ENCODE peak calls at places on chromosomes 11 and 22, in six cellular contexts. One of them, this sample, is unnamed.
A peak's percentile ranks its signal among the peaks of the same experiment; 100 is the strongest.

GRCh38 chr11:62788991-62789390 is 1.8 kb downstream of the TMEM179B start:
- DNase-seq in CD8-positive, alpha-beta T cell: no peak
- DNase-seq in fibroblast of the aortic adventitia: no peak
- DNase-seq in mucosa of descending colon: peak; percentile 28
- DNase-seq in upper lobe of right lung: no peak
- DNase-seq in cardiac fibroblast: no peak
- DNase-seq in this sample: no peak

GRCh38 chr11:134725939-134726639 is 314.0 kb upstream of the B3GAT1 start:
- DNase-seq in CD8-positive, alpha-beta T cell: no peak
- DNase-seq in fibroblast of the aortic adventitia: no peak
- DNase-seq in mucosa of descending colon: no peak
- DNase-seq in upper lobe of right lung: no peak
- DNase-seq in cardiac fibroblast: no peak
- DNase-seq in this sample: no peak

GRCh38 chr11:33912405-33913361 is 20.8 kb upstream of the LMO2 start:
- DNase-seq in CD8-positive, alpha-beta T cell: no peak
- DNase-seq in fibroblast of the aortic adventitia: peak; percentile 91
- DNase-seq in mucosa of descending colon: no peak
- DNase-seq in upper lobe of right lung: no peak
- DNase-seq in cardiac fibroblast: peak; percentile 75
- DNase-seq in this sample: peak; percentile 79

GRCh38 chr11:75311858-75312288 is 39.6 kb downstream of the ARRB1 start:
- DNase-seq in CD8-positive, alpha-beta T cell: no peak
- DNase-seq in fibroblast of the aortic adventitia: peak; percentile 80
- DNase-seq in mucosa of descending colon: peak; percentile 86
- DNase-seq in upper lobe of right lung: peak; percentile 73
- DNase-seq in cardiac fibroblast: peak; percentile 85
- DNase-seq in this sample: no peak

GRCh38 chr11:95768521-95768920 is 21.1 kb downstream of the FAM76B start:
- DNase-seq in CD8-positive, alpha-beta T cell: no peak
- DNase-seq in fibroblast of the aortic adventitia: peak; percentile 9
- DNase-seq in mucosa of descending colon: no peak
- DNase-seq in upper lobe of right lung: no peak
- DNase-seq in cardiac fibroblast: no peak
- DNase-seq in this sample: no peak

GRCh38 chr11:91085985-91086384 is 863.1 kb upstream of the CHORDC1 start:
- DNase-seq in CD8-positive, alpha-beta T cell: no peak
- DNase-seq in fibroblast of the aortic adventitia: no peak
- DNase-seq in mucosa of descending colon: no peak
- DNase-seq in upper lobe of right lung: no peak
- DNase-seq in cardiac fibroblast: no peak
- DNase-seq in this sample: no peak

GRCh38 chr11:1827931-1828330 is 6.9 kb upstream of the SYT8 start:
- DNase-seq in CD8-positive, alpha-beta T cell: no peak
- DNase-seq in fibroblast of the aortic adventitia: no peak
- DNase-seq in mucosa of descending colon: no peak
- DNase-seq in upper lobe of right lung: no peak
- DNase-seq in cardiac fibroblast: no peak
- DNase-seq in this sample: no peak

GRCh38 chr11:61045271-61045670 is 57.0 kb upstream of the CD5 start:
- DNase-seq in CD8-positive, alpha-beta T cell: no peak
- DNase-seq in fibroblast of the aortic adventitia: no peak
- DNase-seq in mucosa of descending colon: no peak
- DNase-seq in upper lobe of right lung: no peak
- DNase-seq in cardiac fibroblast: no peak
- DNase-seq in this sample: no peak

GRCh38 chr11:45185228-45185729 is 38.8 kb downstream of the PRDM11 start:
- DNase-seq in CD8-positive, alpha-beta T cell: no peak
- DNase-seq in fibroblast of the aortic adventitia: peak; percentile 17
- DNase-seq in mucosa of descending colon: no peak
- DNase-seq in upper lobe of right lung: no peak
- DNase-seq in cardiac fibroblast: no peak
- DNase-seq in this sample: no peak

GRCh38 chr22:46619240-46619829 is 851 bp upstream of the GRAMD4 start:
- DNase-seq in CD8-positive, alpha-beta T cell: no peak
- DNase-seq in fibroblast of the aortic adventitia: no peak
- DNase-seq in mucosa of descending colon: no peak
- DNase-seq in upper lobe of right lung: no peak
- DNase-seq in cardiac fibroblast: no peak
- DNase-seq in this sample: no peak

GRCh38 chr22:46618667-46619066 is 1.5 kb upstream of the GRAMD4 start:
- DNase-seq in CD8-positive, alpha-beta T cell: no peak
- DNase-seq in fibroblast of the aortic adventitia: no peak
- DNase-seq in mucosa of descending colon: no peak
- DNase-seq in upper lobe of right lung: peak; percentile 84
- DNase-seq in cardiac fibroblast: no peak
- DNase-seq in this sample: no peak

GRCh38 chr22:46622081-46622521 is 1.9 kb downstream of the GRAMD4 start:
- DNase-seq in CD8-positive, alpha-beta T cell: no peak
- DNase-seq in fibroblast of the aortic adventitia: no peak
- DNase-seq in mucosa of descending colon: peak; percentile 63
- DNase-seq in upper lobe of right lung: no peak
- DNase-seq in cardiac fibroblast: no peak
- DNase-seq in this sample: no peak

GRCh38 chr22:46619830-46620501 is at the start of gene GRAMD4:
- DNase-seq in CD8-positive, alpha-beta T cell: no peak
- DNase-seq in fibroblast of the aortic adventitia: no peak
- DNase-seq in mucosa of descending colon: peak; percentile 57
- DNase-seq in upper lobe of right lung: no peak
- DNase-seq in cardiac fibroblast: no peak
- DNase-seq in this sample: no peak

GRCh38 chr22:46620588-46621242 is 529 bp downstream of the GRAMD4 start:
- DNase-seq in CD8-positive, alpha-beta T cell: no peak
- DNase-seq in fibroblast of the aortic adventitia: no peak
- DNase-seq in mucosa of descending colon: peak; percentile 50
- DNase-seq in upper lobe of right lung: no peak
- DNase-seq in cardiac fibroblast: no peak
- DNase-seq in this sample: no peak
- H3K4me3 ChIP-seq in CD8-positive, alpha-beta T cell: no peak overlapping the region
- H3K4me3 ChIP-seq in fibroblast of the aortic adventitia: no peak overlapping the region
- H3K4me3 ChIP-seq in mucosa of descending colon: no peak overlapping the region
- H3K4me3 ChIP-seq in upper lobe of right lung: no peak overlapping the region
- H3K4me3 ChIP-seq in cardiac fibroblast: no peak overlapping the region
- H3K4me3 ChIP-seq in this sample: no peak overlapping the region

GRCh38 chr22:39087881-39088687 is 9.0 kb upstream of the APOBEC3H start:
- DNase-seq in CD8-positive, alpha-beta T cell: no peak
- DNase-seq in fibroblast of the aortic adventitia: no peak
- DNase-seq in mucosa of descending colon: peak; percentile 41
- DNase-seq in upper lobe of right lung: no peak
- DNase-seq in cardiac fibroblast: no peak
- DNase-seq in this sample: no peak

GRCh38 chr22:39087098-39087497 is 9.9 kb upstream of the APOBEC3H start:
- DNase-seq in CD8-positive, alpha-beta T cell: no peak
- DNase-seq in fibroblast of the aortic adventitia: no peak
- DNase-seq in mucosa of descending colon: peak; percentile 30
- DNase-seq in upper lobe of right lung: no peak
- DNase-seq in cardiac fibroblast: no peak
- DNase-seq in this sample: no peak

GRCh38 chr22:39081557-39081956 is 4.5 kb downstream of the APOBEC3G start:
- DNase-seq in CD8-positive, alpha-beta T cell: no peak
- DNase-seq in fibroblast of the aortic adventitia: no peak
- DNase-seq in mucosa of descending colon: no peak
- DNase-seq in upper lobe of right lung: no peak
- DNase-seq in cardiac fibroblast: no peak
- DNase-seq in this sample: no peak

GRCh38 chr22:39083212-39084165 is 6.4 kb downstream of the APOBEC3G start:
- DNase-seq in CD8-positive, alpha-beta T cell: no peak
- DNase-seq in fibroblast of the aortic adventitia: no peak
- DNase-seq in mucosa of descending colon: peak; percentile 29
- DNase-seq in upper lobe of right lung: no peak
- DNase-seq in cardiac fibroblast: no peak
- DNase-seq in this sample: no peak

DNA sequence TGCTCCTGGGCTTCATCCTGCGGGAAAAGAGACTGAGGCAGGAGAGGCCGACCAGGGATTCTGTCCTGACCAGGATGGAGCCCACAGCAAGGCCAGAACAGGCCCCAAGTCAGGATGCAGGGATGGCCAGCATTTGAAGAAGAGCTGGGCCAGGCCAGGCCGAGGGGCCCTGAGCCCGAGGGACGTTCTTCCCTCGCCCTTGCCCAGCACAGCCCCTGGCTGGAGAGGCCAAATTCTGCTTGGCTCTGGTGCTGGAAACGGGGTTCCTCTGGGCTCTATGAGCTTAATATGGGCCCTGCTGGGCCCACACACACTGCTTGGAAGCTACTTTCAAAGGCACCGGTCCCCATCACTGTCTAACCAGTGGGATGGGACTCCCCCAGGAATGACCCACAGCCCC is 7.6 kb downstream of the APOBEC3G start:
- DNase-seq in CD8-positive, alpha-beta T cell: no peak
- DNase-seq in fibroblast of the aortic adventitia: no peak
- DNase-seq in mucosa of descending colon: peak; percentile 25
- DNase-seq in upper lobe of right lung: no peak
- DNase-seq in cardiac fibroblast: no peak
- DNase-seq in this sample: no peak
- TF ChIP-seq CTCF in CD8-positive, alpha-beta T cell: no peak
- TF ChIP-seq CTCF in fibroblast of the aortic adventitia: no peak
- TF ChIP-seq CTCF in mucosa of descending colon: no peak
- TF ChIP-seq CTCF in upper lobe of right lung: no peak
- TF ChIP-seq CTCF in cardiac fibroblast: no peak
- TF ChIP-seq CTCF in this sample: no peak

GRCh38 chr22:36333632-36334031 is 54.1 kb downstream of the MYH9 start:
- DNase-seq in CD8-positive, alpha-beta T cell: no peak
- DNase-seq in fibroblast of the aortic adventitia: no peak
- DNase-seq in mucosa of descending colon: no peak
- DNase-seq in upper lobe of right lung: no peak
- DNase-seq in cardiac fibroblast: no peak
- DNase-seq in this sample: no peak
- H3K4me3 ChIP-seq in CD8-positive, alpha-beta T cell: peak overlapping the region; percentile 39
- H3K4me3 ChIP-seq in fibroblast of the aortic adventitia: no peak overlapping the region
- H3K4me3 ChIP-seq in mucosa of descending colon: no peak overlapping the region
- H3K4me3 ChIP-seq in upper lobe of right lung: no peak overlapping the region
- H3K4me3 ChIP-seq in cardiac fibroblast: no peak overlapping the region
- H3K4me3 ChIP-seq in this sample: no peak overlapping the region

DNA sequence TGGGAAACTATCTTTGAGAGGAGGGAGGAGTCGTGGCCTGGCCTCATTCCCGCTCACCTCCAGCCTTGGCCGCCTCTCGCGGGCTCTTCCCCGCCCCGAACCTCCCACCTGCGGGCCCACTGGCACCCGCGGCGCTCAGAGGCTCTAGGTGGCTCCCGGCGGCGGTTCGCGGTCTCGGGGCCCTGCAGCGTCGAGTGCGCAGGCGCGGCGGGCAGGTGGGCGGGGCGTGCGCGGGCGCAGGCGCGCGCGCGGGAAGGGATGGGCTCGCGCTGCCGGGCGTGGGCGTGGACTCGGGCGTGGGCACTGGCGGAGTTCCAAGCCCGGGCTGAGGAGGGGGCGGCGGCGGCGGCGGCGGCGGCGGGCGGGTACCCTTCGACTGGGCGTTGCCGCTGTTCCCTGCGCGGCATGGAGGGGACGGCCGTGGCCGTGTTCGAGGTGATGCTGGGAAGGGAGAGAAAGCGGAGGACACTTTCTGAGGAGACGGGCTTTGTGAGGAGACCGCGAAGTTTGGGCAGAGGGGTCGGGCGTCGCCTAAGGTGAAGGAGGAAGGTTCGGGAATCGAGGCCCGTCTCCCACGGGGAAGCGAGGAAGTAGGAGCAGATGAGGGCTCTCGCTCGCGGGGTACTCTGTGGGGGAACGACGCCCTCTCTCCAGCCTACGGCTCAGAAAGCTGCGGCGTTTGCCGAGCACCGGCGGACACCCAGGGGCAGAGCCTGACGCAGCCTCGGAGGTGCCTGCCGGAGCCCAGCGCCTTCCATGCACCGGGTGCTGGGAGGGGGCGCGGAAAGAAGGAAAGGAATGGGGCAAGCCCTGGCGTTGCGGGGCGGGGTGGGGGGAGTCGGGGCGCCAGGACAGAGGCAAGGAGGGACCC is 15.7 kb upstream of the SPTBN2 start:
- DNase-seq in CD8-positive, alpha-beta T cell: peak; percentile 92
- DNase-seq in fibroblast of the aortic adventitia: peak; percentile 55
- DNase-seq in mucosa of descending colon: peak; percentile 91
- DNase-seq in upper lobe of right lung: peak; percentile 92
- DNase-seq in cardiac fibroblast: peak; percentile 65
- DNase-seq in this sample: no peak
- TF ChIP-seq CTCF in CD8-positive, alpha-beta T cell: no peak
- TF ChIP-seq CTCF in fibroblast of the aortic adventitia: no peak
- TF ChIP-seq CTCF in mucosa of descending colon: no peak
- TF ChIP-seq CTCF in upper lobe of right lung: no peak
- TF ChIP-seq CTCF in cardiac fibroblast: no peak
- TF ChIP-seq CTCF in this sample: no peak

GRCh38 chr11:73334244-73335203 is 26.4 kb downstream of the ARHGEF17 start:
- DNase-seq in CD8-positive, alpha-beta T cell: no peak
- DNase-seq in fibroblast of the aortic adventitia: peak; percentile 83
- DNase-seq in mucosa of descending colon: peak; percentile 73
- DNase-seq in upper lobe of right lung: no peak
- DNase-seq in cardiac fibroblast: peak; percentile 90
- DNase-seq in this sample: no peak
- H3K4me3 ChIP-seq in CD8-positive, alpha-beta T cell: no peak overlapping the region
- H3K4me3 ChIP-seq in fibroblast of the aortic adventitia: peak overlapping the region; percentile 31
- H3K4me3 ChIP-seq in mucosa of descending colon: no peak overlapping the region
- H3K4me3 ChIP-seq in upper lobe of right lung: no peak overlapping the region
- H3K4me3 ChIP-seq in cardiac fibroblast: no peak overlapping the region
- H3K4me3 ChIP-seq in this sample: no peak overlapping the region

GRCh38 chr11:35618497-35619029 is 303 bp downstream of the FJX1 start:
- DNase-seq in CD8-positive, alpha-beta T cell: no peak
- DNase-seq in fibroblast of the aortic adventitia: no peak
- DNase-seq in mucosa of descending colon: no peak
- DNase-seq in upper lobe of right lung: peak; percentile 71
- DNase-seq in cardiac fibroblast: peak; percentile 52
- DNase-seq in this sample: no peak
- TF ChIP-seq CTCF in CD8-positive, alpha-beta T cell: no peak
- TF ChIP-seq CTCF in fibroblast of the aortic adventitia: peak; percentile 15
- TF ChIP-seq CTCF in mucosa of descending colon: no peak
- TF ChIP-seq CTCF in upper lobe of right lung: no peak
- TF ChIP-seq CTCF in cardiac fibroblast: no peak
- TF ChIP-seq CTCF in this sample: no peak

DNA sequence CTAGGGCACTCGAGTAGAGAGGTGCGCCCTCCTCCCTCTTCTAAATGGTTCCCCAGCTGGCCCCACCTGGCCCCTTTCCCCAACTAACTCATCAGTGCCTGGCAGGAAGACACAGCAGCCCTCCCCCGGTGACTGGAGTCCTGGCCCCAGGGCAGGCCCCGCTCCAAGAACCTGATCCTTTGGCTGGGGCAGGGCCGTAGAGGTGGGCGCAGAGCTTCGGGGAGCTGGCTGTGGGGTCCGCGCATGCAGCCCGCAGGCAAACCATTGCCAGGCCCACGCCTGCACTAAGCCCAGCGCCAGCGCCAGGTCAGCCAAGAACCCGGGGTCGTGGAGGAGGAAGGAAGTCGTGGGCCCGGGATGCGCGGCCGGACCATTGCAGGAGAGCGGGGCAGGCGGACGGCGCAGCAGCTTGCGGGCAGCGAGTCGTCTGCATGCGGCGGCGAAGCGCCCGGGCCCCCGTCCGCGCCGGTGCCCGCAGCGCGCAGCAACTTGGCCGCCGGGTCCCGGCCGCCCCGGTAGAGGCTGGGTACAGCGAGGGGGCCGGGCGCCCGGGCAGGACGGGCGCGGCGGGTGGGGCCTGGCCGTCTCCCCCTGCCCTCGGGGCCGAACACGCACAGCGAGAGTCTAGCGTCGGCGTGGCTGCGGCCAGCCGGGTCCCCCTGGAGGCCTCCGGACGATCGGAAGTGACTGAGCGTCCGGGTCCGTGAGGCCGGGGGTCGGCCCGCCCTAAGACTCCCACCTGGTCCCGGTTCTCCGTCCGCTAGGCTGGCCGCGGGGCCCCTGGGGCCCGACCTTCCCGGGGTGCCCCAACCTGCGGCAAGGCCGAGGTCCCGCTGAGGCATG is 951 bp upstream of the TRABD start:
- DNase-seq in CD8-positive, alpha-beta T cell: no peak
- DNase-seq in fibroblast of the aortic adventitia: no peak
- DNase-seq in mucosa of descending colon: peak; percentile 73
- DNase-seq in upper lobe of right lung: no peak
- DNase-seq in cardiac fibroblast: no peak
- DNase-seq in this sample: no peak
- H3K4me3 ChIP-seq in CD8-positive, alpha-beta T cell: peak overlapping the region; percentile 70
- H3K4me3 ChIP-seq in fibroblast of the aortic adventitia: peak overlapping the region; percentile 61
- H3K4me3 ChIP-seq in mucosa of descending colon: no peak overlapping the region
- H3K4me3 ChIP-seq in upper lobe of right lung: peak overlapping the region; percentile 62
- H3K4me3 ChIP-seq in cardiac fibroblast: peak overlapping the region; percentile 35
- H3K4me3 ChIP-seq in this sample: peak overlapping the region; percentile 46

GRCh38 chr11:123235117-123235686 is 40.2 kb upstream of the CLMP start:
- DNase-seq in CD8-positive, alpha-beta T cell: peak; percentile 54
- DNase-seq in fibroblast of the aortic adventitia: peak; percentile 54
- DNase-seq in mucosa of descending colon: no peak
- DNase-seq in upper lobe of right lung: no peak
- DNase-seq in cardiac fibroblast: peak; percentile 44
- DNase-seq in this sample: no peak
- TF ChIP-seq CTCF in CD8-positive, alpha-beta T cell: no peak
- TF ChIP-seq CTCF in fibroblast of the aortic adventitia: peak; percentile 79
- TF ChIP-seq CTCF in mucosa of descending colon: peak; percentile 10
- TF ChIP-seq CTCF in upper lobe of right lung: peak; percentile 47
- TF ChIP-seq CTCF in cardiac fibroblast: peak; percentile 67
- TF ChIP-seq CTCF in this sample: peak; percentile 51

This sample was measured in GM12864.